ENCODE peak calls at places on chromosome 12, in eight cellular contexts. H is prostate gland, C is H1, P is HCT116, D is upper lobe of left lung, N is spleen, L is HepG2, T is breast epithelium. J is an unnamed sample.

GRCh38 chr12:72300728-72301127 is 28.6 kb downstream of the TRHDE start:
- DNase-seq in H (no peak), D (no peak), P (no peak), T (no peak), L (no peak), C (no peak), N (no peak), J (no peak)

GRCh38 chr12:14910090-14910915 is 24.6 kb upstream of the MGP start:
- DNase-seq in P (peak), D (no peak), L (no peak), T (no peak), H (no peak), N (no peak), C (no peak), J (no peak)

GRCh38 chr12:100987552-100988277 is 193.1 kb downstream of the ANO4 start:
- DNase-seq in T (no peak), L (peak), H (no peak), P (peak), N (no peak), D (no peak), C (no peak), J (no peak)

GRCh38 chr12:123041042-123041531 is 60.6 kb downstream of the ARL6IP4 start:
- DNase-seq in H (no peak), D (no peak), N (peak), C (no peak), L (no peak), P (no peak), T (no peak), J (no peak)

GRCh38 chr12:59322473-59322872 is 273.4 kb upstream of the SLC16A7 start:
- DNase-seq in D (no peak), T (no peak), N (no peak), L (no peak), C (no peak), P (no peak), H (no peak), J (no peak)

GRCh38 chr12:30925607-30926242 is 823 bp upstream of the TSPAN11 start:
- DNase-seq in H (no peak), P (no peak), D (no peak), T (no peak), L (no peak), N (no peak), C (no peak), J (no peak)

GRCh38 chr12:50764861-50765324 is 992 bp downstream of the ATF1 start:
- DNase-seq in N (no peak), C (no peak), P (no peak), D (peak), H (no peak), T (peak), L (peak), J (peak)

GRCh38 chr12:78146365-78146772 is 315.7 kb downstream of the NAV3 start:
- DNase-seq in H (no peak), L (peak), T (no peak), C (no peak), P (peak), D (no peak), N (no peak), J (no peak)

GRCh38 chr12:56153291-56154065 is 1.1 kb downstream of the MYL6B start:
- DNase-seq in H (no peak), C (no peak), L (no peak), D (no peak), T (no peak), N (no peak), P (no peak), J (no peak)

GRCh38 chr12:84698576-84699333 is 213.8 kb downstream of the SLC6A15 start:
- DNase-seq in P (no peak), T (no peak), L (no peak), C (no peak), H (no peak), N (no peak), D (no peak), J (peak)

GRCh38 chr12:105864916-105865315 is 273.8 kb downstream of the NUAK1 start:
- DNase-seq in P (no peak), C (no peak), H (no peak), D (no peak), T (no peak), N (no peak), L (no peak), J (no peak)

GRCh38 chr12:132825089-132825488 is 3.6 kb downstream of the GOLGA3 start:
- DNase-seq in C (no peak), H (no peak), T (no peak), P (no peak), N (no peak), L (no peak), D (no peak), J (no peak)

GRCh38 chr12:20367731-20368652 is at the start of gene PDE3A:
- DNase-seq in T (no peak), C (peak), D (peak), N (peak), P (peak), H (peak), L (no peak), J (peak)

GRCh38 chr12:67624355-67624754 is 24.2 kb upstream of the DYRK2 start:
- DNase-seq in D (no peak), N (no peak), C (no peak), P (no peak), L (no peak), T (no peak), H (no peak), J (no peak)

GRCh38 chr12:16606201-16606849 is 363 bp upstream of the LMO3 start:
- DNase-seq in P (no peak), C (no peak), D (no peak), H (peak), L (no peak), T (no peak), N (no peak), J (no peak)

GRCh38 chr12:83016226-83016835 is 329.6 kb downstream of the TMTC2 start:
- DNase-seq in N (no peak), D (peak), T (no peak), C (no peak), L (peak), P (peak), H (peak), J (no peak)

GRCh38 chr12:96206957-96207356 is 12.8 kb downstream of the ELK3 start:
- DNase-seq in N (no peak), T (no peak), C (no peak), L (no peak), H (no peak), D (no peak), P (no peak), J (no peak)

GRCh38 chr12:24608637-24609285 is 340.1 kb downstream of the BCAT1 start:
- DNase-seq in L (no peak), T (no peak), P (no peak), N (no peak), D (no peak), C (no peak), H (no peak), J (no peak)

GRCh38 chr12:77054856-77055255 is 10.5 kb downstream of the E2F7 start:
- DNase-seq in H (no peak), N (no peak), T (no peak), C (no peak), D (no peak), L (no peak), P (no peak), J (no peak)

GRCh38 chr12:77060136-77060882 is 5.1 kb downstream of the E2F7 start:
- DNase-seq in D (no peak), N (no peak), C (no peak), T (no peak), L (no peak), P (no peak), H (no peak), J (no peak)

GRCh38 chr12:77060883-77061240 is 4.5 kb downstream of the E2F7 start:
- DNase-seq in C (no peak), N (no peak), P (no peak), H (no peak), L (no peak), D (no peak), T (no peak), J (no peak)

GRCh38 chr12:77062396-77062795 is 3.0 kb downstream of the E2F7 start:
- DNase-seq in P (no peak), L (no peak), D (no peak), C (no peak), N (no peak), H (no peak), T (no peak), J (no peak)

GRCh38 chr12:77058740-77059139 is 6.6 kb downstream of the E2F7 start:
- DNase-seq in T (no peak), P (no peak), C (no peak), D (no peak), N (no peak), H (no peak), L (no peak), J (no peak)
- TF ChIP-seq POLR2AphosphoS5 in T (no peak), P (no peak), C (no peak), D (no peak), N (no peak), H (no peak), L (no peak), J (no peak)

GRCh38 chr12:112406519-112407488 is 2.6 kb downstream of the RPL6 start:
- DNase-seq in T (no peak), P (no peak), L (no peak), N (no peak), C (no peak), H (no peak), D (no peak), J (no peak)
- H3K4me3 ChIP-seq in T (no peak), P (no peak), L (no peak), N (no peak), C (no peak), H (no peak), D (no peak), J (no peak)

GRCh38 chr12:10214131-10214876 is 1.6 kb downstream of the GABARAPL1 start:
- DNase-seq in T (no peak), P (no peak), L (no peak), D (no peak), C (no peak), N (no peak), H (no peak), J (no peak)

GRCh38 chr12:10211975-10212622 is 578 bp upstream of the GABARAPL1 start:
- DNase-seq in P (peak), T (peak), C (peak), N (peak), H (peak), D (peak), L (peak), J (peak)

GRCh38 chr12:10211101-10211974 is 1.3 kb upstream of the GABARAPL1 start:
- DNase-seq in L (no peak), D (no peak), H (no peak), N (no peak), C (no peak), P (no peak), T (no peak), J (no peak)

GRCh38 chr12:10213168-10214130 is 772 bp downstream of the GABARAPL1 start:
- DNase-seq in L (peak), C (no peak), H (peak), D (peak), T (peak), N (peak), P (peak), J (peak)

GRCh38 chr12:10212623-10213131 is at the start of gene GABARAPL1:
- DNase-seq in N (peak), D (peak), H (peak), C (no peak), L (peak), T (peak), P (peak), J (peak)
- TF ChIP-seq POLR2A in N (no peak), D (no peak), H (peak), C (no peak), L (no peak), T (peak), P (no peak), J (peak)

GRCh38 chr12:10182662-10183061 is 3.8 kb downstream of the TMEM52B start:
- DNase-seq in N (no peak), D (no peak), L (no peak), C (no peak), T (no peak), H (no peak), P (no peak), J (no peak)
- TF ChIP-seq POLR2AphosphoS5 in N (no peak), D (no peak), L (no peak), C (no peak), T (no peak), H (no peak), P (no peak), J (no peak)

GRCh38 chr12:1604464-1604863 is 10.1 kb upstream of the FBXL14 start:
- DNase-seq in L (no peak), P (no peak), H (no peak), D (no peak), T (no peak), N (no peak), C (no peak), J (no peak)

GRCh38 chr12:1603621-1604020 is 9.2 kb upstream of the FBXL14 start:
- DNase-seq in D (no peak), L (no peak), T (no peak), C (no peak), N (no peak), H (no peak), P (no peak), J (no peak)

GRCh38 chr12:1606021-1606622 is 11.7 kb upstream of the FBXL14 start:
- DNase-seq in H (peak), C (no peak), P (peak), L (peak), T (peak), D (peak), N (peak), J (peak)

GRCh38 chr12:1607940-1608782 is 13.8 kb upstream of the FBXL14 start:
- DNase-seq in L (no peak), C (no peak), T (no peak), N (no peak), D (no peak), P (no peak), H (no peak), J (no peak)

GRCh38 chr12:1605129-1606020 is 11.0 kb upstream of the FBXL14 start:
- DNase-seq in D (peak), P (peak), L (peak), T (peak), C (no peak), N (peak), H (peak), J (peak)
- H3K4me3 ChIP-seq in D (peak), P (peak), L (peak), T (peak), C (peak), N (peak), H (peak), J (peak)

GRCh38 chr12:117498256-117498655 is 136.8 kb upstream of the NOS1 start:
- DNase-seq in T (no peak), H (no peak), N (no peak), D (no peak), L (no peak), C (no peak), P (no peak), J (no peak)

GRCh38 chr12:117497407-117497806 is 136.0 kb upstream of the NOS1 start:
- DNase-seq in D (peak), P (no peak), L (no peak), T (no peak), N (no peak), C (no peak), H (no peak), J (no peak)

GRCh38 chr12:117501066-117501465 is 139.6 kb upstream of the NOS1 start:
- DNase-seq in H (no peak), T (no peak), D (no peak), L (no peak), P (no peak), C (no peak), N (no peak), J (no peak)

GRCh38 chr12:117499759-117500485 is 138.5 kb upstream of the NOS1 start:
- DNase-seq in L (no peak), C (no peak), N (no peak), D (no peak), H (no peak), P (no peak), T (no peak), J (no peak)

DNA sequence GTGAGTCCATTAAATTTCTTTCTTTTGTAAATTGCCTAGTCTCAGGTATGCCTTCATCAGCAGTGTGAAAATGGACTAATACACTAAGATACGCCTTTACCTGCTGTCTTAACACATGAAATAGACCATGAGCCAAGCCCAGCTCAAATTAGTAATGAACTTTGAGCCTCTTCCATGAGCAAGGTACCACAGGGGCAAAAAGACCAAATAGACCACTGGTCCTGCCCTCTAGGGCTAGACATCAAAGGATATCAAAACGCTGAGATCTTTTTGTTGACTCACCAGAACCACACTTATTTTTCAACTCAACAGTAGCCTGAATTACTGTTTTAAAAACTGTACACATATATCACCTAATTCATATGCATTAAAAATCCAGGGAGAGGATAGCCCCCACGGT is 137.5 kb upstream of the NOS1 start:
- DNase-seq in C (no peak), T (no peak), P (no peak), L (no peak), H (no peak), D (no peak), N (no peak), J (no peak)
- TF ChIP-seq POLR2A in C (no peak), T (no peak), P (no peak), L (no peak), H (no peak), D (no peak), N (no peak), J (no peak)

DNA sequence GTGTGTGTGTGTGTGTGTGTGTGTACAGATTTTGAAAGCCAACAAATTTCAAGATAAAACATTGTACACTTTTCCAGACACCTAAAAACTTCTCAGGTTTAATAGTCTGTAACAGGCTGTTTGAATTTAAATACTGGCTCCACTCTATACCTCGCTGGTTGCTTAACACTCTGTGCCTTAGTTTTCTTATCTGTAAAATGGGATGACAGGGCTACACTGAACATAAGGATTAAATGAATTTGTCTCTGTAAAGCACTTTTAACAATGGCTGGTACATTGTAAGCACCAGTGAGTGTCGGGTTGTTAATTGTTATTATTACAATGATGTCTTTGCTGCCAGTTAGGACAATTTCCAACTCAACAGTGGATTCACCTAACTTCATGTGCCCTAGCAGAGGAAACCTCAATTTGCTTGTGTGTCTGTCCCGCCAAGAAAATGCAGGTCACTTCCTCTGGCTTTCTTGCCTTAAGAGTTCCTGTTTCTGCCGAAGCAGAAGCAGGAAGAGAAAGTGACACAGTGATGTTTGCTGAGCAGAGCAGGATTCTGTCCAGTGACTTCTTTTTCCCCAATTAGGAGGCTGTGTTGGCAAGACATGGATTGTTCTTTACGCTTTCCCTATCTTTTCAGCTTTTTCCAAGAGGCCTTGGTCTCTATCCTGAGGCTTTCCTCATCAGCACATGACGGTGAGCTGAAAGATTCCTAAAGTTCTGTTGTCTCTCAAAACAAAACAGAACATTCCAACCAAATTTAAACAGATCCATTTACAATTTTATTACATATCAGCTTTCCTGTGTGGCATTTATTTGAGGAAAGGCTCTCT is 154.1 kb upstream of the ATP2B1 start:
- DNase-seq in L (no peak), D (peak), H (peak), C (no peak), N (peak), T (no peak), P (no peak), J (peak)
- TF ChIP-seq POLR2AphosphoS5 in L (no peak), D (peak), H (peak), C (no peak), N (peak), T (peak), P (no peak), J (no peak)

DNA sequence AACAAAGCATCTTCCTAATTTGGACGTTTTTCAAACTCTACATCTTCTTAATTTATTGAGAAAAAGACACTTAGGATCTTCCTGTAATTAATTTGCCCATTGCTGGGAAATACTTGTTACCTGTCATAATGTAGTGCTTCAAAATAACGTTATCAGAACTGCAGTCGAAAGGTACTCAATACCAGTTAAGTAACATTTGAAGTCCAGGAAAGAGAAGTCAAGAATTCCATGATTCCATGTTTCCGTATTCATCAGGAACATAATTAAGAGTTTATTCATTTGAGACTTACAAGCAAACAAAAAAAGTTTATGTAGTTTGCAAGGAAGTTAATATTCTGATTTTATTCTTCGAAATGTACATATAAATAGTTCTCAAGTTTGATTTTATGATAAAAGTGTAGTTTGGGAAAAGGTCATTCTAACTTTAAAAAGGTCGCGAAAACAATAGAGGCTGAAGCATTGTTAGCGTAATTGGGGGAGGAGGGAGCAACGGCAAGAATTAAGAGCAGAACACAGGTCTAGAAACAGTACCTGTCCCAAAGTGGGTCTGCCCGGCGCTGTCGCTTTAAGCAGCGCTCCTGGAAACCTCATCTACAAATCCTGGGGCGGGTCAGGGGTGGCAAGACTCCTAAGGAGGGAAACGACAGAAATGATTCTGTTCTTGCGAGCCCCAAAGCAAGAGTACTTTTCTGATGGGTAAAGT is 1.2 kb upstream of the KCNMB4 start:
- DNase-seq in N (no peak), L (no peak), T (no peak), P (no peak), C (no peak), H (no peak), D (no peak), J (no peak)
- H3K4me3 ChIP-seq in N (peak), L (peak), T (peak), P (peak), C (peak), H (no peak), D (no peak), J (no peak)

GRCh38 chr12:111841750-111842555 is at the start of gene MAPKAPK5:
- DNase-seq in D (peak), C (peak), T (peak), H (peak), L (peak), P (peak), N (peak), J (peak)
- TF ChIP-seq POLR2A in D (no peak), C (peak), T (peak), H (peak), L (peak), P (peak), N (no peak), J (peak)

DNA sequence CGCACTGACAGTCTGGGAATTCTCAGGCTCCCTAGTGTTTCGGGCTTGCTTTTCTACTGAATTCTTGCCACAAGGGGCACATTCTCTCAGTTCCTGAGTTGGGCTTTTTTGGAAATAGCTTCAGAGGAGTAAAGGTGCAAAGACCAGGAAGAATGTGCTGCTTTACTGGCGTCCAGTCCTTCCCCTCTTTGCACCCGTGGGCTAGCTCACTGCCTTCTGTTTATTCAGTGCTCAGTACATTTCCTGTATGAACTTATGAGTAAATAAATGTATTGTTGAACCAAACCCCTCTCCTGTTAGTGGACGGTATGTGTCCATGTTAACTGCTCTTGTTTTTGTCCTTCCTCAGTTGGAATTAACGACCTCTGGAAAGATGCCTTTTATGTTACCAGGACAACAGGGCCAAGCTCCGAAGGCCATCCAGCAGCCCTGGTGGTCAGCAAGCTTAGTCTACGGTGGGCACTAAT is 24.0 kb downstream of the GSG1 start:
- DNase-seq in H (no peak), T (no peak), D (no peak), P (no peak), L (peak), N (no peak), C (peak), J (no peak)
- TF ChIP-seq POLR2AphosphoS5 in H (no peak), T (no peak), D (no peak), P (no peak), L (no peak), N (no peak), C (no peak), J (no peak)